ENCODE peak calls at places on chromosomes 6 and 20, in eight cellular contexts. B is neural progenitor cell, Q is lung, K is cardiac muscle cell, A is Panc1, N is BE2C, Y is neuronal stem cell, V is adrenal gland. P is an unnamed sample. For H3K27me3 and H3K4me1, the result is how much of the 10 kb centered on the place peaks cover.

GRCh38 chr6:75430631-75431345 is 62.8 kb downstream of the FILIP1 start:
- DNase-seq in B (no peak), Q (no peak), K (no peak), A (no peak), N (no peak), Y (no peak), V (peak), P (no peak)

GRCh38 chr20:48864738-48865318 is 37.0 kb upstream of the PREX1 start:
- DNase-seq in B (no peak), Q (no peak), K (no peak), A (no peak), N (no peak), Y (no peak), V (no peak), P (no peak)

GRCh38 chr6:77015350-77015749 is 447.9 kb downstream of the HTR1B start:
- DNase-seq in B (no peak), Q (no peak), K (no peak), A (no peak), N (no peak), Y (no peak), V (no peak), P (no peak)

GRCh38 chr6:36979343-36979742 is 6.7 kb downstream of the MTCH1 start:
- DNase-seq in B (no peak), Q (no peak), K (peak), A (no peak), N (peak), Y (no peak), V (peak), P (peak)

GRCh38 chr20:10672579-10673127 is 1.1 kb downstream of the JAG1 start:
- DNase-seq in B (peak), Q (peak), K (peak), A (no peak), N (peak), Y (no peak), V (peak), P (no peak)

GRCh38 chr6:15205321-15205720 is 40.5 kb upstream of the JARID2 start:
- DNase-seq in B (no peak), Q (no peak), K (no peak), A (no peak), N (no peak), Y (no peak), V (no peak), P (no peak)

GRCh38 chr20:38152175-38153010 is 12.7 kb downstream of the TGM2 start:
- DNase-seq in B (no peak), Q (peak), K (no peak), A (no peak), N (peak), Y (no peak), V (peak), P (no peak)

GRCh38 chr6:148565931-148566663 is 180.7 kb upstream of the UST start:
- DNase-seq in B (no peak), Q (no peak), K (no peak), A (no peak), N (no peak), Y (no peak), V (no peak), P (no peak)

GRCh38 chr6:27867051-27867940 is 44.9 kb downstream of the OR2B2 start:
- DNase-seq in B (peak), Q (peak), K (peak), A (peak), N (peak), Y (peak), V (peak), P (peak)

GRCh38 chr20:62668441-62669027 is 26.2 kb downstream of the SLCO4A1 start:
- DNase-seq in B (peak), Q (peak), K (peak), A (peak), N (peak), Y (peak), V (peak), P (no peak)

GRCh38 chr6:138307816-138308727 is 69.6 kb upstream of the SMIM28 start:
- DNase-seq in B (no peak), Q (no peak), K (no peak), A (no peak), N (peak), Y (no peak), V (peak), P (no peak)

GRCh38 chr6:34370371-34370770 is 22.1 kb downstream of the NUDT3 start:
- DNase-seq in B (no peak), Q (no peak), K (no peak), A (no peak), N (no peak), Y (no peak), V (peak), P (no peak)

GRCh38 chr6:101276066-101276465 is 117.4 kb upstream of the GRIK2 start:
- DNase-seq in B (no peak), Q (no peak), K (no peak), A (no peak), N (no peak), Y (no peak), V (no peak), P (no peak)

GRCh38 chr6:133198725-133199124 is 42.4 kb upstream of the EYA4 start:
- DNase-seq in B (no peak), Q (no peak), K (no peak), A (no peak), N (no peak), Y (no peak), V (no peak), P (no peak)

GRCh38 chr20:49445176-49445575 is 37.3 kb downstream of the KCNB1 start:
- DNase-seq in B (no peak), Q (no peak), K (peak), A (no peak), N (peak), Y (no peak), V (no peak), P (no peak)

GRCh38 chr6:87151786-87152527 is 3.4 kb upstream of the ZNF292 start:
- DNase-seq in B (peak), Q (peak), K (peak), A (no peak), N (peak), Y (peak), V (peak), P (peak)

GRCh38 chr20:63626424-63627128 is at the start of gene GMEB2:
- DNase-seq in B (no peak), Q (peak), K (peak), A (no peak), N (peak), Y (no peak), V (peak), P (peak)

GRCh38 chr6:169702640-169703246 is 817 bp downstream of the C6orf120 start:
- DNase-seq in B (peak), Q (peak), K (peak), A (no peak), N (peak), Y (no peak), V (no peak), P (peak)

GRCh38 chr6:83314693-83315092 is 116.2 kb downstream of the ME1 start:
- DNase-seq in B (no peak), Q (no peak), K (no peak), A (no peak), N (no peak), Y (no peak), V (no peak), P (no peak)

GRCh38 chr6:114342826-114343781 is at the start of gene HS3ST5:
- DNase-seq in B (peak), Q (no peak), K (peak), A (no peak), N (peak), Y (peak), V (no peak), P (no peak)

GRCh38 chr6:129923520-129923919 is 62.4 kb upstream of the TMEM244 start:
- DNase-seq in B (no peak), Q (no peak), K (no peak), A (no peak), N (no peak), Y (no peak), V (no peak), P (no peak)

GRCh38 chr6:81881660-81882059 is 129.2 kb upstream of the TENT5A start:
- DNase-seq in B (no peak), Q (no peak), K (no peak), A (no peak), N (no peak), Y (no peak), V (no peak), P (no peak)

GRCh38 chr6:167141667-167142432 is 15.9 kb downstream of the GPR31 start:
- DNase-seq in B (peak), Q (peak), K (peak), A (peak), N (peak), Y (peak), V (peak), P (peak)
- H3K27me3 ChIP-seq in B (under half), Q (under half), K (half or more), A (under half), N (under half), Y (under half), V (under half), P (under half)

GRCh38 chr6:121896771-121897170 is 461.3 kb downstream of the GJA1 start:
- DNase-seq in B (no peak), Q (no peak), K (no peak), A (no peak), N (no peak), Y (no peak), V (no peak), P (no peak)

GRCh38 chr6:121901432-121901831 is 466.0 kb downstream of the GJA1 start:
- DNase-seq in B (no peak), Q (no peak), K (no peak), A (no peak), N (no peak), Y (no peak), V (no peak), P (no peak)

GRCh38 chr6:121897337-121897760 is 461.9 kb downstream of the GJA1 start:
- DNase-seq in B (peak), Q (no peak), K (no peak), A (no peak), N (no peak), Y (peak), V (no peak), P (no peak)

GRCh38 chr6:121890307-121890910 is 455.0 kb downstream of the GJA1 start:
- DNase-seq in B (peak), Q (no peak), K (no peak), A (no peak), N (no peak), Y (no peak), V (no peak), P (no peak)

DNA sequence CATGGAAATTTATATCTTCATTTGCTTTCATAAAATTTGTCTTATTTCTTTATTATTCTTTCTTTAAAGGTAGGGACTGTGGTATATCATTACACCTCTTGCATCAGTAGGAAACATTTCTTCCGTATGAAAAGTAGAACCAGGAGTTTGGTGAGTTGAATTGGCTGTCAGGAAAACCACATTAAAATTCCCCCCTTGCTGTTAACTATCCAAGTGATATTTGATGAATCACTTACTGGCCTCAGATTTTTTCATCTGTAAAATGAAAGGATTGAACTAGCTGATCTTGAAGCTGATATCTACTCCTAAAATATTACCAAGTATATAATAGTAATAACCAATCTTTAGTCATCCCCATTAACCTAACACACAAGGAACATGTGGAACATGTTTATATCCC is 460.9 kb downstream of the GJA1 start:
- DNase-seq in B (no peak), Q (no peak), K (no peak), A (no peak), N (no peak), Y (no peak), V (no peak), P (no peak)
- H3K4me1 ChIP-seq in B (half or more), Q (under half), K (under half), A (under half), N (under half), Y (under half), V (under half), P (under half)

GRCh38 chr6:136920858-136921520 is 1.1 kb upstream of the SLC35D3 start:
- DNase-seq in B (peak), Q (no peak), K (peak), A (no peak), N (peak), Y (peak), V (no peak), P (no peak)
- H3K27me3 ChIP-seq in B (half or more), Q (under half), K (half or more), A (under half), N (under half), Y (under half), V (under half), P (under half)

DNA sequence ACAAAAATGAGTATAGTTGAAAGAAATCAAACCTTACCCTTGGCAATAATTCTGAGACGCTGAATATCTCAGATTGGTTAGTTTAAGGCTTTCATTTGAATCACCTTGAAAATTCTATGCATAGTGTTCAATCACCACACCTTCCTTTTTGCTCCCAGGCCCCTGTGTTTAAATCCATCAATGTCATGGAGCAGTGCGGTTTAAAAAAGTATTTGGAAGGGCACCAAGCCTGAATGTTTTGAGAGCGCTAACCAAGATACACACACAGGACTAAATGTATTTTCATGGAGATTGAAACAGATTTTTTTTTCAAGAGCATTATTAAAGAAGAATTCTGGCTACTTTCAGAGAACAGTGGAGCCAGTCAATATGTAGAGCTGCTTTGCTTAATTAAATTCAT is 195.7 kb downstream of the CENPW start:
- DNase-seq in B (no peak), Q (no peak), K (no peak), A (no peak), N (no peak), Y (no peak), V (no peak), P (no peak)
- H3K4me1 ChIP-seq in B (under half), Q (under half), K (under half), A (under half), N (under half), Y (under half), V (under half), P (under half)

GRCh38 chr6:392441-393390 is 1.2 kb downstream of the IRF4 start:
- DNase-seq in B (peak), Q (no peak), K (peak), A (no peak), N (no peak), Y (peak), V (no peak), P (peak)
- H3K27me3 ChIP-seq in B (half or more), Q (under half), K (half or more), A (under half), N (half or more), Y (under half), V (half or more), P (under half)

DNA sequence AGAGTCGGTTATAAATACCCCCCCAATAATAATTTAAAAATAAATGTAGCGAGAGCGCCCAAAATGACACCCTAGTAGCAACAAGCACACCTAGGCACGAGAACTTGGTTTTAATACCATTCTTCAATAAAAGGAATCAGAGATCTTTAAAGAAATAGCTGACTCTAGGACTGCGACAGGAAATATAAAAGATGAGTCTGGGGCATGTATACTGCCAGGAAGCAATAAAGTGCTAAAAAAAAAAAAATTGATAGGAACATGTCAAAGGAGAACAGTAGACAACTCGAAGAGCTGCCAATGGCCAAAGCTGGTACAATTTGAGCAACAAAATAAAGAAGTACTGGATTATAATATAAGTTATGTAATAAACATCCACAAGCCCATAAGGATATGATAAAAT is 2.2 kb downstream of the PNISR start:
- DNase-seq in B (no peak), Q (no peak), K (no peak), A (no peak), N (no peak), Y (no peak), V (no peak), P (no peak)
- H3K4me1 ChIP-seq in B (under half), Q (under half), K (under half), A (under half), N (under half), Y (under half), V (half or more), P (under half)